ENCODE peak calls at places on chromosome 4, in ten cellular contexts. One of them, this sample, is unnamed.

GRCh38 chr4:184348311-184349233 is 125.8 kb downstream of the IRF2 start:
- DNase-seq in Right ventricle myocardium superior: peak; percentile 62
- DNase-seq in thyroid gland: no peak
- DNase-seq in activated CD4-positive, CD25-positive, alpha-beta regulatory T cell treated with anti-CD3 and anti-CD28 coated beads, Interleukin-2, amount 50 U/mL, for 72 hours: no peak
- DNase-seq in M059J: no peak
- DNase-seq in LoVo: peak; percentile 73
- DNase-seq in Kasumi-1: no peak
- DNase-seq in cardiac muscle cell: peak; percentile 94
- DNase-seq in fibroblast of mammary gland: no peak
- DNase-seq in IMR-90: peak; percentile 90
- DNase-seq in this sample: no peak

GRCh38 chr4:141768954-141769353 is 132.6 kb downstream of the IL15 start:
- DNase-seq in cardiac muscle cell: peak; percentile 46
- DNase-seq in Kasumi-1: no peak
- DNase-seq in activated CD4-positive, CD25-positive, alpha-beta regulatory T cell treated with anti-CD3 and anti-CD28 coated beads, Interleukin-2, amount 50 U/mL, for 72 hours: no peak
- DNase-seq in LoVo: no peak
- DNase-seq in fibroblast of mammary gland: peak; percentile 89
- DNase-seq in M059J: peak; percentile 7
- DNase-seq in Right ventricle myocardium superior: no peak
- DNase-seq in IMR-90: peak; percentile 86
- DNase-seq in thyroid gland: no peak
- DNase-seq in this sample: no peak

GRCh38 chr4:47154816-47155370 is 123.5 kb downstream of the GABRB1 start:
- DNase-seq in LoVo: no peak
- DNase-seq in Right ventricle myocardium superior: no peak
- DNase-seq in M059J: no peak
- DNase-seq in fibroblast of mammary gland: no peak
- DNase-seq in thyroid gland: no peak
- DNase-seq in cardiac muscle cell: no peak
- DNase-seq in activated CD4-positive, CD25-positive, alpha-beta regulatory T cell treated with anti-CD3 and anti-CD28 coated beads, Interleukin-2, amount 50 U/mL, for 72 hours: no peak
- DNase-seq in Kasumi-1: peak; percentile 45
- DNase-seq in IMR-90: peak; percentile 0
- DNase-seq in this sample: no peak

GRCh38 chr4:1405636-1406415 is 416 bp downstream of the NKX1-1 start:
- DNase-seq in activated CD4-positive, CD25-positive, alpha-beta regulatory T cell treated with anti-CD3 and anti-CD28 coated beads, Interleukin-2, amount 50 U/mL, for 72 hours: peak; percentile 27
- DNase-seq in Kasumi-1: no peak
- DNase-seq in LoVo: no peak
- DNase-seq in fibroblast of mammary gland: no peak
- DNase-seq in Right ventricle myocardium superior: peak; percentile 23
- DNase-seq in cardiac muscle cell: no peak
- DNase-seq in thyroid gland: no peak
- DNase-seq in IMR-90: no peak
- DNase-seq in M059J: no peak
- DNase-seq in this sample: peak; percentile 72

GRCh38 chr4:1167244-1167949 is 5.0 kb downstream of the SPON2 start:
- DNase-seq in thyroid gland: peak; percentile 71
- DNase-seq in Kasumi-1: peak; percentile 93
- DNase-seq in cardiac muscle cell: peak; percentile 86
- DNase-seq in LoVo: peak; percentile 95
- DNase-seq in Right ventricle myocardium superior: peak; percentile 90
- DNase-seq in IMR-90: peak; percentile 79
- DNase-seq in activated CD4-positive, CD25-positive, alpha-beta regulatory T cell treated with anti-CD3 and anti-CD28 coated beads, Interleukin-2, amount 50 U/mL, for 72 hours: peak; percentile 84
- DNase-seq in M059J: no peak
- DNase-seq in fibroblast of mammary gland: peak; percentile 93
- DNase-seq in this sample: peak; percentile 90

GRCh38 chr4:147924604-147925412 is 192.9 kb downstream of the ARHGAP10 start:
- DNase-seq in cardiac muscle cell: peak; percentile 55
- DNase-seq in thyroid gland: peak; percentile 72
- DNase-seq in fibroblast of mammary gland: peak; percentile 25
- DNase-seq in Kasumi-1: peak; percentile 38
- DNase-seq in M059J: peak; percentile 23
- DNase-seq in activated CD4-positive, CD25-positive, alpha-beta regulatory T cell treated with anti-CD3 and anti-CD28 coated beads, Interleukin-2, amount 50 U/mL, for 72 hours: no peak
- DNase-seq in LoVo: peak; percentile 6
- DNase-seq in Right ventricle myocardium superior: no peak
- DNase-seq in IMR-90: peak; percentile 40
- DNase-seq in this sample: no peak

GRCh38 chr4:161604516-161605300 is 559.1 kb downstream of the FSTL5 start:
- DNase-seq in cardiac muscle cell: no peak
- DNase-seq in LoVo: no peak
- DNase-seq in activated CD4-positive, CD25-positive, alpha-beta regulatory T cell treated with anti-CD3 and anti-CD28 coated beads, Interleukin-2, amount 50 U/mL, for 72 hours: no peak
- DNase-seq in fibroblast of mammary gland: no peak
- DNase-seq in IMR-90: no peak
- DNase-seq in Right ventricle myocardium superior: no peak
- DNase-seq in Kasumi-1: peak; percentile 67
- DNase-seq in thyroid gland: no peak
- DNase-seq in M059J: peak; percentile 2
- DNase-seq in this sample: no peak

GRCh38 chr4:7693711-7694110 is 245.9 kb downstream of the AFAP1 start:
- DNase-seq in activated CD4-positive, CD25-positive, alpha-beta regulatory T cell treated with anti-CD3 and anti-CD28 coated beads, Interleukin-2, amount 50 U/mL, for 72 hours: no peak
- DNase-seq in fibroblast of mammary gland: no peak
- DNase-seq in Right ventricle myocardium superior: no peak
- DNase-seq in thyroid gland: no peak
- DNase-seq in M059J: no peak
- DNase-seq in Kasumi-1: no peak
- DNase-seq in LoVo: no peak
- DNase-seq in IMR-90: no peak
- DNase-seq in cardiac muscle cell: no peak
- DNase-seq in this sample: no peak

GRCh38 chr4:147006229-147006628 is 60.6 kb upstream of the TTC29 start:
- DNase-seq in M059J: no peak
- DNase-seq in LoVo: no peak
- DNase-seq in Right ventricle myocardium superior: no peak
- DNase-seq in cardiac muscle cell: no peak
- DNase-seq in thyroid gland: no peak
- DNase-seq in fibroblast of mammary gland: no peak
- DNase-seq in IMR-90: no peak
- DNase-seq in activated CD4-positive, CD25-positive, alpha-beta regulatory T cell treated with anti-CD3 and anti-CD28 coated beads, Interleukin-2, amount 50 U/mL, for 72 hours: no peak
- DNase-seq in Kasumi-1: no peak
- DNase-seq in this sample: no peak

GRCh38 chr4:112297495-112297894 is 326 bp downstream of the ALPK1 start:
- DNase-seq in LoVo: peak; percentile 16
- DNase-seq in thyroid gland: no peak
- DNase-seq in Kasumi-1: no peak
- DNase-seq in IMR-90: no peak
- DNase-seq in cardiac muscle cell: no peak
- DNase-seq in activated CD4-positive, CD25-positive, alpha-beta regulatory T cell treated with anti-CD3 and anti-CD28 coated beads, Interleukin-2, amount 50 U/mL, for 72 hours: no peak
- DNase-seq in Right ventricle myocardium superior: no peak
- DNase-seq in fibroblast of mammary gland: no peak
- DNase-seq in M059J: no peak
- DNase-seq in this sample: no peak